ENCODE peak calls at places on chromosomes 11 and 22, in ten cellular contexts. Z is spleen; Y is fibroblast of lung; K is WERI-Rb-1; F is uterus; W is aorta; N is CD4-positive, alpha-beta memory T cell; B is stomach; M is sigmoid colon; P is neuronal stem cell. T is an unnamed sample. For H3K27me3, the result is how much of the 10 kb centered on the place peaks cover.

GRCh38 chr11:110472858-110473257 is 43.1 kb downstream of the FDX1 start:
- DNase-seq in Z (no peak), Y (peak), K (no peak), F (no peak), W (no peak), N (no peak), B (no peak), M (no peak), P (no peak), T (no peak)

GRCh38 chr11:59708537-59708936 is 5.1 kb downstream of the OR10V1 start:
- DNase-seq in Z (no peak), Y (no peak), K (no peak), F (no peak), W (no peak), N (no peak), B (no peak), M (no peak), P (no peak), T (no peak)

GRCh38 chr11:124837491-124837856 is 27.8 kb upstream of the ROBO3 start:
- DNase-seq in Z (no peak), Y (peak), K (peak), F (no peak), W (no peak), N (no peak), B (no peak), M (no peak), P (no peak), T (no peak)

GRCh38 chr11:44928807-44929206 is 21.9 kb downstream of the TP53I11 start:
- DNase-seq in Z (no peak), Y (no peak), K (no peak), F (no peak), W (no peak), N (no peak), B (no peak), M (no peak), P (no peak), T (no peak)

GRCh38 chr11:1863352-1864215 is 10.7 kb downstream of the LSP1 start:
- DNase-seq in Z (peak), Y (peak), K (no peak), F (peak), W (peak), N (no peak), B (peak), M (peak), P (peak), T (peak)

GRCh38 chr22:19896665-19897355 is 42.1 kb upstream of the GNB1L start:
- DNase-seq in Z (peak), Y (no peak), K (peak), F (no peak), W (no peak), N (no peak), B (no peak), M (no peak), P (no peak), T (no peak)

GRCh38 chr11:64580387-64580786 is 10.6 kb upstream of the SLC22A12 start:
- DNase-seq in Z (peak), Y (no peak), K (no peak), F (no peak), W (peak), N (no peak), B (no peak), M (peak), P (no peak), T (peak)

GRCh38 chr11:114179234-114179941 is 116.8 kb upstream of the NNMT start:
- DNase-seq in Z (no peak), Y (peak), K (no peak), F (peak), W (peak), N (no peak), B (peak), M (peak), P (no peak), T (peak)

GRCh38 chr11:73507086-73507485 is 90.8 kb downstream of the FAM168A start:
- DNase-seq in Z (no peak), Y (no peak), K (no peak), F (no peak), W (no peak), N (no peak), B (no peak), M (no peak), P (no peak), T (no peak)

GRCh38 chr11:105179542-105180278 is 40.1 kb upstream of the CARD18 start:
- DNase-seq in Z (no peak), Y (peak), K (no peak), F (no peak), W (no peak), N (no peak), B (no peak), M (no peak), P (no peak), T (no peak)

GRCh38 chr11:26994579-26995210 is 783 bp downstream of the FIBIN start:
- DNase-seq in Z (peak), Y (no peak), K (no peak), F (peak), W (peak), N (no peak), B (no peak), M (peak), P (no peak), T (peak)

GRCh38 chr11:134951305-134951700 is 539.3 kb upstream of the B3GAT1 start:
- DNase-seq in Z (no peak), Y (peak), K (peak), F (no peak), W (peak), N (no peak), B (no peak), M (no peak), P (no peak), T (no peak)

GRCh38 chr22:37187891-37188761 is at the start of gene C1QTNF6:
- DNase-seq in Z (peak), Y (peak), K (peak), F (peak), W (peak), N (no peak), B (peak), M (peak), P (peak), T (peak)

GRCh38 chr11:69541001-69541285 is 59.5 kb downstream of the LINC01488 start:
- DNase-seq in Z (no peak), Y (no peak), K (no peak), F (no peak), W (peak), N (no peak), B (no peak), M (peak), P (no peak), T (no peak)

GRCh38 chr11:62370743-62371440 is 33.6 kb downstream of the ASRGL1 start:
- DNase-seq in Z (peak), Y (no peak), K (no peak), F (no peak), W (no peak), N (peak), B (peak), M (no peak), P (no peak), T (peak)

GRCh38 chr11:74966651-74967050 is 17.6 kb downstream of the SPCS2 start:
- DNase-seq in Z (no peak), Y (peak), K (no peak), F (no peak), W (no peak), N (no peak), B (no peak), M (no peak), P (no peak), T (no peak)

GRCh38 chr11:17752144-17752543 is 17.6 kb downstream of the KCNC1 start:
- DNase-seq in Z (peak), Y (no peak), K (no peak), F (no peak), W (peak), N (no peak), B (no peak), M (no peak), P (no peak), T (peak)

GRCh38 chr11:67195971-67196418 is 70.3 kb upstream of the GRK2 start:
- DNase-seq in Z (no peak), Y (peak), K (peak), F (peak), W (no peak), N (no peak), B (no peak), M (no peak), P (no peak), T (no peak)

GRCh38 chr11:16265022-16265421 is 91.3 kb downstream of the SOX6 start:
- DNase-seq in Z (no peak), Y (no peak), K (no peak), F (no peak), W (no peak), N (no peak), B (no peak), M (no peak), P (no peak), T (no peak)

GRCh38 chr11:114569781-114570180 is 10.1 kb upstream of the NXPE1 start:
- DNase-seq in Z (no peak), Y (no peak), K (no peak), F (no peak), W (no peak), N (no peak), B (no peak), M (no peak), P (no peak), T (no peak)

GRCh38 chr11:12538889-12539421 is 135.3 kb upstream of the TEAD1 start:
- DNase-seq in Z (no peak), Y (no peak), K (no peak), F (no peak), W (no peak), N (no peak), B (no peak), M (no peak), P (no peak), T (no peak)

GRCh38 chr11:123061403-123062157 is at the start of gene HSPA8:
- DNase-seq in Z (peak), Y (peak), K (peak), F (peak), W (peak), N (peak), B (peak), M (peak), P (peak), T (peak)

GRCh38 chr11:62999649-63000048 is 14.9 kb upstream of the SLC22A6 start:
- DNase-seq in Z (no peak), Y (no peak), K (no peak), F (no peak), W (no peak), N (no peak), B (peak), M (no peak), P (no peak), T (no peak)

GRCh38 chr22:32444068-32444467 is 20.2 kb downstream of the BPIFC start:
- DNase-seq in Z (no peak), Y (no peak), K (peak), F (no peak), W (no peak), N (no peak), B (no peak), M (no peak), P (peak), T (no peak)

GRCh38 chr11:3738241-3738640 is 59.1 kb downstream of the NUP98 start:
- DNase-seq in Z (no peak), Y (peak), K (no peak), F (no peak), W (no peak), N (no peak), B (no peak), M (no peak), P (no peak), T (no peak)

GRCh38 chr11:118947999-118948398 is 8.1 kb upstream of the UPK2 start:
- DNase-seq in Z (no peak), Y (no peak), K (no peak), F (no peak), W (no peak), N (no peak), B (no peak), M (no peak), P (no peak), T (no peak)

GRCh38 chr11:18617688-18618340 is 16.3 kb downstream of the SPTY2D1 start:
- DNase-seq in Z (no peak), Y (peak), K (no peak), F (no peak), W (no peak), N (peak), B (no peak), M (no peak), P (no peak), T (no peak)

GRCh38 chr11:2573240-2574042 is 126.4 kb downstream of the KCNQ1OT1 start:
- DNase-seq in Z (peak), Y (no peak), K (no peak), F (no peak), W (peak), N (no peak), B (no peak), M (peak), P (no peak), T (peak)

GRCh38 chr22:37848587-37849088 is 581 bp upstream of the EIF3L start:
- DNase-seq in Z (no peak), Y (peak), K (no peak), F (no peak), W (no peak), N (peak), B (no peak), M (no peak), P (no peak), T (no peak)

GRCh38 chr11:117815262-117815803 is 9.2 kb downstream of the FXYD2 start:
- DNase-seq in Z (peak), Y (no peak), K (no peak), F (no peak), W (no peak), N (peak), B (no peak), M (no peak), P (no peak), T (no peak)

GRCh38 chr11:71336176-71336995 is 84.0 kb upstream of the SHANK2 start:
- DNase-seq in Z (peak), Y (no peak), K (peak), F (no peak), W (peak), N (no peak), B (peak), M (no peak), P (no peak), T (peak)
- H3K27me3 ChIP-seq in Z (under half), Y (under half), K (under half), F (under half), W (under half), N (under half), B (under half), M (under half), P (under half), T (under half)

GRCh38 chr11:36399236-36399635 is 103.1 kb downstream of the PRR5L start:
- DNase-seq in Z (no peak), Y (no peak), K (no peak), F (no peak), W (no peak), N (no peak), B (no peak), M (no peak), P (no peak), T (no peak)
- H3K27ac ChIP-seq in Z (no peak), Y (no peak), K (no peak), F (no peak), W (no peak), N (no peak), B (no peak), M (no peak), P (no peak), T (no peak)

DNA sequence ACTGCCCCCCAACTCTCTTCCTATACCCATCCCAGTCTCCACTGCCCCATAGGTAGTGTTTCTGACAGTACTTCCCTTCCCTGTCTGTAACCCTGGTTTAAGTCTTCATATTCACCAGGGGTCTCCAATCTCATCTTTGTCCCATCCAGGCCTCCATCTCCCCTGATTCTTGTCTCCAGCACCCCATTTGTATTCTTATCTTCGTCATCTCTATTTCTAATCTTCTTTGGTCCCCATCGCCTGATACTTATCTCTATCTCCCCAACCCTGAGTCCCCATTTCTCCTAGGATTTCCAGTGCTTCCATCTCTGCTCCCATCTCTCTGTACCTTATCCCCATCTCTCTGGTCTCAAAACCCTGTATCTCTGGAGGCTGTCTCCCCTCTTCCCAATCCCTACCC is 1.8 kb downstream of the PHOX2A start:
- DNase-seq in Z (no peak), Y (no peak), K (no peak), F (no peak), W (no peak), N (no peak), B (no peak), M (no peak), P (no peak), T (no peak)
- H3K27me3 ChIP-seq in Z (under half), Y (half or more), K (under half), F (half or more), W (under half), N (under half), B (half or more), M (half or more), P (half or more), T (half or more)

GRCh38 chr22:47333625-47334024 is 571.2 kb downstream of the TBC1D22A start:
- DNase-seq in Z (no peak), Y (peak), K (no peak), F (no peak), W (no peak), N (no peak), B (no peak), M (no peak), P (no peak), T (no peak)

GRCh38 chr22:47335460-47335859 is 573.0 kb downstream of the TBC1D22A start:
- DNase-seq in Z (no peak), Y (no peak), K (no peak), F (no peak), W (no peak), N (no peak), B (no peak), M (no peak), P (no peak), T (no peak)

GRCh38 chr22:47335958-47336357 is 573.5 kb downstream of the TBC1D22A start:
- DNase-seq in Z (no peak), Y (no peak), K (no peak), F (no peak), W (no peak), N (no peak), B (no peak), M (no peak), P (no peak), T (no peak)

GRCh38 chr22:47332246-47332980 is 570.0 kb downstream of the TBC1D22A start:
- DNase-seq in Z (no peak), Y (no peak), K (no peak), F (no peak), W (no peak), N (no peak), B (no peak), M (no peak), P (no peak), T (no peak)

DNA sequence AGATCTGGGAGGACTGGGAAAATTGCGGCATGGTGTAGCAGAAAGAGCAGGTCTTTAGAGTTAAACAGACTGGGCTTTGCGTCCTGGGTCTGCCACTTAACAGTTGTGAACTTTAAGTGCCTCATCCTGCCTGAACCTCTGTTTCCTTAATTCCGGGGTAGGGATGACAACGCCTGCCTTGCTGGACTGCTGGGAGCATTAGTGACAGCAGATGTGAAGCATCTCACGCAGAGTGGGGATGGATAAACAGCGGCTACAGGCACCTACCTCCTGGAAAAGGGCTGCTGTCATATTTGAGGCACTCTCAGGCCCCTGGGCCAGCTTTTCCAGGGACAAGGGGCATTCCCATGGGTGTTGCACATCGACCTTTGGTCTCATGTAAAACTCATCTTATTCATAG is 572.1 kb downstream of the TBC1D22A start:
- DNase-seq in Z (no peak), Y (no peak), K (no peak), F (no peak), W (no peak), N (no peak), B (no peak), M (no peak), P (no peak), T (no peak)
- H3K27ac ChIP-seq in Z (no peak), Y (no peak), K (no peak), F (no peak), W (no peak), N (no peak), B (no peak), M (no peak), P (no peak), T (no peak)

GRCh38 chr11:107561688-107562087 is 3.8 kb downstream of the ALKBH8 start:
- DNase-seq in Z (no peak), Y (no peak), K (no peak), F (no peak), W (no peak), N (no peak), B (no peak), M (no peak), P (no peak), T (no peak)
- H3K27me3 ChIP-seq in Z (under half), Y (under half), K (under half), F (under half), W (under half), N (under half), B (under half), M (under half), P (under half), T (under half)

DNA sequence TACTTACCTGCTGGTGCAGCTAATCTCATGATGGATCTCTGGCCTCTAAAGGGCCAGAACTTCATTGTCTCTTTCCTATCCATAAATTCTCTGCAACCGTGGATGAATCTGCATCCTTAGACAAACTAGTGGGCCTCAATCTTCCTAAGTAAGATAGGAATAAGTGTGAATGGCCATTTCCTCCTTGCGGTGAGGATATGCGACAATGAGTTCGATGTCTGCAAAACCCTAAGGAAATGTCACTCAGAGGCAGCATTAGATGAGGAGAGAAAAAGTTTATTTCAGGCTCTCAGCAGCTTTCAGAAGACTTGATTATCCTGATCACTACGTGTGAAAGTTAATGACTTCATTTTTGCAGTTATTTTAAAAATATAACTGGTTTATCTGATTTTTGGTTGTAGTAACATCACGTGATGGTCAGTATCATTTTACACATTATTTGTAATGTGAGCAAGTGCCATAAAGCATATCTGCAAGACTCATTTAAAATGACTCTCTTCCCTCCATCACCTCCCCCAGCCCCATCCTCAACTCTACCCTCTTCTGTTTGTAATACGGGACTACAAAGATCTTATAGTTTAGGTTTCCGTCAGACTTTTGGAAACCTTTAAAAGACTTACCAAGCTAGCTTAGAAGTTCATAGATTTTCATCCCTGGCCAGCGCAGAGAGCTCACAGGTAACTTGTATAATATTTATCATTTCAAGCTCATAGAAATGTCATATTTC is 10.2 kb downstream of the GRAP2 start:
- DNase-seq in Z (no peak), Y (no peak), K (no peak), F (no peak), W (no peak), N (peak), B (no peak), M (no peak), P (no peak), T (no peak)
- H3K27ac ChIP-seq in Z (no peak), Y (no peak), K (no peak), F (no peak), W (no peak), N (peak), B (no peak), M (no peak), P (no peak), T (no peak)

GRCh38 chr11:11129118-11129517 is 223.9 kb downstream of the CSNK2A3 start:
- DNase-seq in Z (no peak), Y (no peak), K (no peak), F (no peak), W (no peak), N (no peak), B (no peak), M (no peak), P (no peak), T (no peak)
- H3K27me3 ChIP-seq in Z (under half), Y (under half), K (under half), F (under half), W (under half), N (under half), B (under half), M (under half), P (under half), T (under half)

GRCh38 chr11:111745719-111746504 is 20.3 kb downstream of the PPP2R1B start:
- DNase-seq in Z (no peak), Y (peak), K (no peak), F (no peak), W (no peak), N (no peak), B (no peak), M (no peak), P (no peak), T (no peak)
- H3K27ac ChIP-seq in Z (no peak), Y (peak), K (no peak), F (peak), W (no peak), N (no peak), B (peak), M (peak), P (no peak), T (no peak)

T was measured in upper lobe of right lung.